ENCODE peak calls at places on chromosomes 7 and 10, in four cellular contexts. T is NCI-H1694; M is fibroblast of mammary gland; L is activated CD4-positive, alpha-beta memory T cell treated with anti-CD3 and anti-CD28 coated beads, Interleukin-2, amount 10 ng/mL, durations not matched to agents 7 days and 5 days. B is an unnamed sample.

GRCh38 chr10:66929375-66929774 is 3.5 kb downstream of the LRRTM3 start:
- DNase-seq in T (no peak), M (no peak), L (no peak), B (no peak)

GRCh38 chr10:44470779-44471178 is 85.9 kb upstream of the CXCL12 start:
- DNase-seq in T (no peak), M (no peak), L (no peak), B (no peak)

GRCh38 chr7:50552921-50553320 is 12.3 kb downstream of the DDC start:
- DNase-seq in T (no peak), M (peak; percentile 59), L (no peak), B (no peak)

GRCh38 chr7:23544913-23545354 is 13.2 kb upstream of the TRA2A start:
- DNase-seq in T (no peak), M (peak; percentile 6), L (no peak), B (no peak)

GRCh38 chr7:142854505-142855400 is at the start of gene EPHB6:
- DNase-seq in T (no peak), M (peak; percentile 41), L (peak; percentile 61), B (peak; percentile 45)

GRCh38 chr7:154789404-154789803 is 213.5 kb downstream of the PAXIP1 start:
- DNase-seq in T (no peak), M (no peak), L (no peak), B (no peak)

GRCh38 chr10:79268100-79268670 is 79.1 kb upstream of the PPIF start:
- DNase-seq in T (no peak), M (peak; percentile 76), L (no peak), B (no peak)

GRCh38 chr7:137146012-137146455 is 197.5 kb downstream of the PTN start:
- DNase-seq in T (no peak), M (peak; percentile 70), L (no peak), B (no peak)

GRCh38 chr7:128906001-128906765 is 4.3 kb downstream of the KCP start:
- DNase-seq in T (no peak), M (no peak), L (no peak), B (no peak)

GRCh38 chr7:25656581-25657026 is 428.3 kb upstream of the NPVF start:
- DNase-seq in T (no peak), M (peak; percentile 46), L (no peak), B (no peak)

GRCh38 chr7:42237162-42237821 is at the start of gene GLI3:
- DNase-seq in T (no peak), M (peak; percentile 93), L (peak; percentile 17), B (no peak)

GRCh38 chr7:108311446-108312168 is 144.6 kb downstream of the NRCAM start:
- DNase-seq in T (no peak), M (peak; percentile 78), L (no peak), B (no peak)

GRCh38 chr7:15685358-15686181 is 913 bp downstream of the MEOX2 start:
- DNase-seq in T (no peak), M (peak; percentile 83), L (no peak), B (no peak)

GRCh38 chr10:102450374-102451104 is 804 bp downstream of the C10orf95 start:
- DNase-seq in T (no peak), M (peak; percentile 62), L (peak; percentile 92), B (peak; percentile 80)

GRCh38 chr7:44307905-44308740 is 17.3 kb downstream of the CAMK2B start:
- DNase-seq in T (no peak), M (no peak), L (peak; percentile 13), B (no peak)

GRCh38 chr10:17265468-17265867 is 37.4 kb downstream of the VIM start:
- DNase-seq in T (no peak), M (no peak), L (no peak), B (no peak)

GRCh38 chr10:131243076-131243475 is 68.4 kb downstream of the TCERG1L start:
- DNase-seq in T (no peak), M (no peak), L (no peak), B (no peak)

GRCh38 chr10:119190353-119190752 is 11.7 kb upstream of the PRDX3 start:
- DNase-seq in T (no peak), M (peak; percentile 97), L (no peak), B (no peak)

GRCh38 chr10:3251172-3251571 is 78.6 kb upstream of the PITRM1 start:
- DNase-seq in T (no peak), M (no peak), L (no peak), B (no peak)

GRCh38 chr10:129516846-129517679 is 50.0 kb downstream of the MGMT start:
- DNase-seq in T (no peak), M (no peak), L (no peak), B (no peak)

GRCh38 chr10:99908512-99908911 is 101.2 kb downstream of the DNMBP start:
- DNase-seq in T (no peak), M (peak; percentile 11), L (no peak), B (no peak)

GRCh38 chr10:5895365-5895764 is 5.3 kb downstream of the FBH1 start:
- DNase-seq in T (no peak), M (no peak), L (no peak), B (no peak)

GRCh38 chr10:62831346-62831745 is 15.2 kb upstream of the EGR2 start:
- DNase-seq in T (no peak), M (peak; percentile 79), L (no peak), B (no peak)

GRCh38 chr10:77505431-77506334 is 131.9 kb downstream of the KCNMA1 start:
- DNase-seq in T (no peak), M (peak; percentile 95), L (no peak), B (no peak)

GRCh38 chr10:115432188-115432819 is 339.1 kb downstream of the ATRNL1 start:
- DNase-seq in T (no peak), M (peak; percentile 7), L (no peak), B (no peak)

GRCh38 chr10:84329094-84329611 is 764 bp downstream of the CCSER2 start:
- DNase-seq in T (peak; percentile 21), M (peak; percentile 51), L (peak; percentile 77), B (peak; percentile 69)